ENCODE peak calls at places on chromosomes 3 and 15, in six cellular contexts. E, U, X, Y, H and P are unnamed samples.
A peak's percentile ranks its signal among the peaks of the same experiment; 100 is the strongest.

GRCh38 chr15:34620814-34621213 is 37.4 kb upstream of the GOLGA8B start:
- DNase-seq in E (no peak), U (no peak), X (no peak), Y (no peak), H (no peak), P (no peak)

GRCh38 chr3:122920986-122921385 is 106.6 kb downstream of the SEMA5B start:
- DNase-seq in E (no peak), U (no peak), X (no peak), Y (no peak), H (no peak), P (no peak)

GRCh38 chr3:181700168-181701087 is 11.3 kb upstream of the SOX2 start:
- DNase-seq in E (peak; percentile 69), U (peak; percentile 68), X (peak; percentile 69), Y (peak; percentile 77), H (peak; percentile 76), P (peak; percentile 67)

GRCh38 chr3:189563841-189564563 is 67.2 kb upstream of the TP63 start:
- DNase-seq in E (peak; percentile 29), U (no peak), X (no peak), Y (no peak), H (no peak), P (peak; percentile 11)

GRCh38 chr3:56453027-56453426 is 15.2 kb downstream of the ERC2 start:
- DNase-seq in E (peak; percentile 4), U (no peak), X (no peak), Y (no peak), H (no peak), P (no peak)

GRCh38 chr3:38655708-38656300 is 6.3 kb upstream of the SCN5A start:
- DNase-seq in E (peak; percentile 64), U (no peak), X (peak; percentile 50), Y (no peak), H (no peak), P (peak; percentile 65)

GRCh38 chr15:70142322-70143191 is 44.8 kb upstream of the TLE3 start:
- DNase-seq in E (peak; percentile 27), U (no peak), X (no peak), Y (no peak), H (peak; percentile 68), P (peak; percentile 89)

GRCh38 chr3:128597900-128598299 is 52.7 kb downstream of the RPN1 start:
- DNase-seq in E (no peak), U (no peak), X (no peak), Y (no peak), H (no peak), P (no peak)

GRCh38 chr3:4449043-4449803 is 17.8 kb downstream of the SUMF1 start:
- DNase-seq in E (no peak), U (no peak), X (no peak), Y (no peak), H (no peak), P (no peak)

GRCh38 chr15:71349736-71350515 is 234.7 kb downstream of the THSD4 start:
- DNase-seq in E (no peak), U (no peak), X (no peak), Y (no peak), H (no peak), P (no peak)

GRCh38 chr3:191076903-191077552 is 122.0 kb upstream of the OSTN start:
- DNase-seq in E (no peak), U (no peak), X (no peak), Y (no peak), H (no peak), P (no peak)

GRCh38 chr3:43035801-43036340 is 56.8 kb downstream of the GASK1A start:
- DNase-seq in E (no peak), U (no peak), X (no peak), Y (no peak), H (no peak), P (no peak)

GRCh38 chr15:70892002-70892911 is at the start of the genes LRRC49 and THAP10:
- DNase-seq in E (peak; percentile 98), U (peak; percentile 84), X (peak; percentile 88), Y (peak; percentile 82), H (peak; percentile 92), P (peak; percentile 90)

GRCh38 chr15:22253676-22254408 is 173.5 kb downstream of the OR4M2 start:
- DNase-seq in E (no peak), U (no peak), X (no peak), Y (no peak), H (no peak), P (peak; percentile 5)

GRCh38 chr15:52523192-52523591 is 5.5 kb downstream of the MYO5A start:
- DNase-seq in E (no peak), U (no peak), X (no peak), Y (no peak), H (no peak), P (no peak)

GRCh38 chr3:132351222-132351806 is 34.1 kb downstream of the ACP3 start:
- DNase-seq in E (no peak), U (no peak), X (no peak), Y (no peak), H (no peak), P (no peak)

GRCh38 chr15:35309886-35310285 is 224.8 kb upstream of the NANOGP8 start:
- DNase-seq in E (no peak), U (no peak), X (no peak), Y (no peak), H (no peak), P (no peak)

GRCh38 chr15:40412095-40412759 is 6.6 kb downstream of the IVD start:
- DNase-seq in E (no peak), U (peak; percentile 51), X (no peak), Y (peak; percentile 76), H (peak; percentile 37), P (no peak)

GRCh38 chr3:187889106-187889505 is 143.8 kb upstream of the BCL6 start:
- DNase-seq in E (no peak), U (no peak), X (no peak), Y (no peak), H (no peak), P (peak; percentile 18)

GRCh38 chr3:17891139-17891850 is 148.9 kb upstream of the TBC1D5 start:
- DNase-seq in E (no peak), U (no peak), X (no peak), Y (no peak), H (no peak), P (no peak)

GRCh38 chr15:78751602-78751979 is 59.7 kb downstream of the ADAMTS7 start:
- DNase-seq in E (no peak), U (peak; percentile 16), X (no peak), Y (no peak), H (no peak), P (no peak)

GRCh38 chr3:187831125-187832051 is 86.1 kb upstream of the BCL6 start:
- DNase-seq in E (no peak), U (no peak), X (no peak), Y (no peak), H (no peak), P (no peak)

GRCh38 chr3:52742418-52743041 is 28.2 kb downstream of the NEK4 start:
- DNase-seq in E (peak; percentile 33), U (no peak), X (peak; percentile 33), Y (no peak), H (no peak), P (peak; percentile 44)

GRCh38 chr3:113211370-113212154 is at the start of gene BOC:
- DNase-seq in E (peak; percentile 43), U (no peak), X (no peak), Y (no peak), H (peak; percentile 62), P (peak; percentile 38)
- TF ChIP-seq CTCF in E (no peak), U (peak; percentile 1), X (no peak), Y (no peak), H (no peak), P (no peak)

DNA sequence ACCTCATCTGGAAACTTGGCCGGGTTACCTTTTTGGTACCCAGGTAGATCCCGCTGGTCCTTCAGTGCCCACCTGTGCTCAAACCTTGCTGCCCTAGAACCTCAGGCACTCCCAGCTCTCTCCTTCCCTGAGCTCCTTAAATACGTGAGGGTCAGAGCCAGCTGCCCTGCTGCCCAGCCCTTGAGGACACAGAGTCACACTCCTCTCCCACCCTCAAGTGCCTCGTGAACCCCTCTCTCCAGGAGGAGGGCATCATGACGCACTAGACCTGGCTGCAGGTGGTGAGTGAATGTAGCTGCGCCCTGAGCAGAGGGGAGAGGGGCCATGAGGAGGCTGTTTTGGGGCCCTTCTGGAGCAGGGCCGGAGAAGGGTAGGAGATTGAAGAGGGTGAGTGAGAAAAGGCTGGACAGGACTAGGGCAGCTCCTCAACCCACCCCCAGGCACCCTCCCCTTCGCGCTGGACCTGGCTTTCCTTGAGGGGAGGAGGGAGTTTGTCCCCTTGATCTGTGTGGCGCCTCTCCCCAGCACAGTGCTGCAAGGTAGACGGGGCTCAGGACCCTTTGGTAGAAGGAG is 939 bp downstream of the SLC12A8 start:
- DNase-seq in E (no peak), U (no peak), X (no peak), Y (no peak), H (peak; percentile 43), P (no peak)
- H3K4me3 ChIP-seq in E (no peak overlapping the region), U (no peak overlapping the region), X (peak overlapping the region; percentile 76), Y (peak overlapping the region; percentile 55), H (peak overlapping the region; percentile 51), P (no peak overlapping the region)

GRCh38 chr15:75648156-75649000 is 666 bp downstream of the SNX33 start:
- DNase-seq in E (peak; percentile 48), U (peak; percentile 48), X (no peak), Y (peak; percentile 48), H (peak; percentile 54), P (peak; percentile 61)

GRCh38 chr15:75649045-75649761 is 1.5 kb downstream of the SNX33 start:
- DNase-seq in E (no peak), U (no peak), X (no peak), Y (no peak), H (no peak), P (no peak)

GRCh38 chr15:75646112-75646943 is 1.4 kb upstream of the SNX33 start:
- DNase-seq in E (no peak), U (no peak), X (no peak), Y (no peak), H (peak; percentile 55), P (no peak)

GRCh38 chr15:75647370-75648155 is at the start of gene SNX33:
- DNase-seq in E (peak; percentile 81), U (peak; percentile 86), X (no peak), Y (peak; percentile 82), H (peak; percentile 81), P (peak; percentile 89)

GRCh38 chr15:75646944-75647364 is 758 bp upstream of the SNX33 start:
- DNase-seq in E (no peak), U (peak; percentile 53), X (no peak), Y (peak; percentile 63), H (peak; percentile 66), P (peak; percentile 55)
- TF ChIP-seq POLR2A in E (no peak), U (no peak), X (no peak), Y (no peak), H (peak; percentile 46), P (no peak)

GRCh38 chr3:59480486-59480995 is 430.7 kb upstream of the CFAP20DC start:
- DNase-seq in E (no peak), U (no peak), X (no peak), Y (no peak), H (no peak), P (peak; percentile 5)
- TF ChIP-seq CTCF in E (no peak), U (no peak), X (no peak), Y (no peak), H (no peak), P (no peak)